ENCODE peak calls at places on chromosomes 3 and 15, in four cellular contexts. E is endothelial cell of umbilical vein, Y is Kasumi-1, M is hepatocyte. C is an unnamed sample.

GRCh38 chr15:69862540-69862939 is 235.2 kb downstream of the TLE3 start:
- DNase-seq in E (no peak), M (no peak), Y (no peak), C (no peak)

GRCh38 chr3:61682671-61683408 is 121.5 kb downstream of the PTPRG start:
- DNase-seq in Y (no peak), E (no peak), M (peak; percentile 24), C (no peak)

GRCh38 chr3:40143283-40144090 is 166.0 kb upstream of the EIF1B start:
- DNase-seq in Y (no peak), E (no peak), M (no peak), C (no peak)

GRCh38 chr3:184574552-184575430 is 13.2 kb downstream of the EPHB3 start:
- DNase-seq in E (no peak), M (peak; percentile 58), Y (no peak), C (no peak)

GRCh38 chr15:55434989-55435825 is 26.9 kb downstream of the PIERCE2 start:
- DNase-seq in Y (peak; percentile 89), E (peak; percentile 83), M (peak; percentile 70), C (peak; percentile 85)

GRCh38 chr15:70480196-70480856 is 283.0 kb downstream of the UACA start:
- DNase-seq in Y (no peak), E (no peak), M (no peak), C (peak; percentile 70)

GRCh38 chr15:59611277-59612260 is at the start of gene GCNT3:
- DNase-seq in Y (no peak), E (no peak), M (peak; percentile 80), C (peak; percentile 37)

GRCh38 chr3:51961011-51961410 is 5.8 kb downstream of the GPR62 start:
- DNase-seq in Y (no peak), M (no peak), E (no peak), C (no peak)

GRCh38 chr3:64885055-64885454 is 197.3 kb upstream of the ADAMTS9 start:
- DNase-seq in M (no peak), Y (no peak), E (no peak), C (no peak)

GRCh38 chr3:144039661-144040060 is 68.0 kb downstream of the DIPK2A start:
- DNase-seq in M (no peak), Y (no peak), E (no peak), C (peak; percentile 19)

GRCh38 chr3:3778216-3778615 is 21.0 kb upstream of the LRRN1 start:
- DNase-seq in M (no peak), Y (no peak), E (no peak), C (no peak)

GRCh38 chr3:138426211-138426610 is 8.2 kb upstream of the ESYT3 start:
- DNase-seq in M (no peak), Y (peak; percentile 35), E (no peak), C (peak; percentile 46)

GRCh38 chr15:48555244-48555804 is 90.2 kb downstream of the FBN1 start:
- DNase-seq in M (peak; percentile 43), E (peak; percentile 51), Y (no peak), C (peak; percentile 80)

GRCh38 chr15:66737243-66738010 is 35.4 kb downstream of the SMAD6 start:
- DNase-seq in Y (no peak), M (no peak), E (no peak), C (no peak)

GRCh38 chr3:128107809-128108208 is 15.8 kb downstream of the RUVBL1 start:
- DNase-seq in Y (no peak), M (no peak), E (no peak), C (no peak)

GRCh38 chr3:182258538-182259177 is 534.6 kb upstream of the ATP11B start:
- DNase-seq in E (peak; percentile 40), M (peak; percentile 54), Y (peak; percentile 68), C (peak; percentile 25)

GRCh38 chr3:32593903-32594525 is 23.4 kb upstream of the DYNC1LI1 start:
- DNase-seq in Y (no peak), E (no peak), M (no peak), C (no peak)

GRCh38 chr3:108103971-108104797 is 13.4 kb upstream of the CD47 start:
- DNase-seq in Y (no peak), M (no peak), E (peak; percentile 19), C (peak; percentile 95)

GRCh38 chr15:89531796-89532537 is 35.6 kb upstream of the RHCG start:
- DNase-seq in Y (no peak), M (no peak), E (no peak), C (no peak)

GRCh38 chr15:90561344-90562244 is 31.9 kb downstream of the CRTC3 start:
- DNase-seq in M (peak; percentile 32), Y (peak; percentile 73), E (no peak), C (peak; percentile 8)

C was measured in OCI-M1.